ENCODE peak calls at places on chromosomes 6 and 20, in six cellular contexts. G is HEK293T; U is activated B cell treated with CpG ODN at 0.5 μM for 24 hours; V is GM04504; Y is stimulated activated naive CD4-positive, alpha-beta T cell; F is C1 segment of cervical spinal cord. K is an unnamed sample.
A peak's percentile ranks its signal among the peaks of the same experiment; 100 is the strongest.

GRCh38 chr6:104699598-104700329 is 160.0 kb downstream of the HACE1 start:
- DNase-seq in U (no peak), G (no peak), Y (no peak), F (no peak), V (no peak), K (no peak)

GRCh38 chr6:14642842-14643241 is 525.3 kb downstream of the CD83 start:
- DNase-seq in U (no peak), F (no peak), G (no peak), V (no peak), Y (no peak), K (no peak)

GRCh38 chr6:154319231-154319858 is 37.3 kb downstream of the IPCEF1 start:
- DNase-seq in Y (no peak), V (peak; percentile 80), G (no peak), F (no peak), U (no peak), K (no peak)

GRCh38 chr20:2558581-2559301 is 22.4 kb downstream of the TMC2 start:
- DNase-seq in V (no peak), G (no peak), U (no peak), Y (no peak), F (no peak), K (no peak)

GRCh38 chr6:15539722-15540270 is 123.0 kb downstream of the DTNBP1 start:
- DNase-seq in F (no peak), G (no peak), V (no peak), U (no peak), Y (no peak), K (no peak)

GRCh38 chr6:106105493-106105892 is 19.4 kb downstream of the PRDM1 start:
- DNase-seq in G (no peak), V (no peak), Y (no peak), U (no peak), F (no peak), K (no peak)

GRCh38 chr20:35845561-35845960 is 73.7 kb downstream of the PHF20 start:
- DNase-seq in V (no peak), F (no peak), U (no peak), Y (no peak), G (no peak), K (no peak)

GRCh38 chr6:165059032-165059431 is 250.4 kb downstream of the C6orf118 start:
- DNase-seq in F (no peak), G (no peak), Y (no peak), U (no peak), V (no peak), K (no peak)

GRCh38 chr20:43682446-43682845 is 15.5 kb downstream of the MYBL2 start:
- DNase-seq in F (no peak), G (no peak), U (peak; percentile 33), V (no peak), Y (no peak), K (no peak)

GRCh38 chr6:44999066-44999465 is 329.1 kb upstream of the RUNX2 start:
- DNase-seq in V (no peak), G (no peak), Y (no peak), F (no peak), U (no peak), K (no peak)

GRCh38 chr6:46042355-46042999 is 26.8 kb upstream of the CLIC5 start:
- DNase-seq in G (peak; percentile 73), V (peak; percentile 9), U (no peak), F (peak; percentile 2), Y (no peak), K (no peak)